ENCODE peak calls at places on chromosome 1, in ten cellular contexts. D is GM12891; P is AG08395; W is stimulated activated CD8-positive, alpha-beta memory T cell treated with anti-CD3 and anti-CD28 coated beads, Interleukin-4, amount 100 ng/mL, for 1 hour; Q is CD8-positive, alpha-beta T cell; C is sciatic nerve; K is cerebellum; S is ACHN; F is activated naive CD8-positive, alpha-beta T cell treated with anti-CD3 and anti-CD28 coated beads for 36 hours; X is activated CD4-positive, alpha-beta T cell treated with anti-CD3 and anti-CD28 coated beads, Interleukin-2, amount 50 U/mL, for 48 hours. Z is an unnamed sample.

GRCh38 chr1:11132571-11133293 is 33.1 kb upstream of the EXOSC10 start:
- DNase-seq in C (no peak), S (no peak), W (no peak), Q (no peak), X (no peak), D (no peak), F (no peak), P (no peak), K (peak), Z (no peak)

GRCh38 chr1:43048601-43049011 is 89.9 kb upstream of the SLC2A1 start:
- DNase-seq in W (no peak), Q (no peak), X (no peak), F (no peak), D (no peak), P (no peak), K (no peak), C (no peak), S (no peak), Z (no peak)

GRCh38 chr1:215606564-215607168 is 39.6 kb downstream of the KCTD3 start:
- DNase-seq in X (no peak), K (peak), F (no peak), S (peak), D (no peak), Q (no peak), C (no peak), W (no peak), P (peak), Z (no peak)

GRCh38 chr1:157390646-157391045 is 161.7 kb downstream of the FCRL5 start:
- DNase-seq in Q (no peak), D (no peak), S (peak), F (no peak), C (no peak), X (no peak), K (no peak), W (no peak), P (peak), Z (no peak)

GRCh38 chr1:236141447-236142357 is 637 bp upstream of the GPR137B start:
- DNase-seq in C (no peak), W (no peak), D (peak), K (peak), P (peak), S (peak), X (peak), Q (peak), F (no peak), Z (no peak)

GRCh38 chr1:147633759-147634158 is 36.6 kb downstream of the ACP6 start:
- DNase-seq in X (no peak), D (no peak), K (no peak), S (no peak), P (no peak), Q (no peak), W (no peak), F (no peak), C (no peak), Z (no peak)

GRCh38 chr1:5876251-5876650 is 116.0 kb downstream of the NPHP4 start:
- DNase-seq in D (no peak), Q (no peak), S (no peak), P (no peak), C (no peak), F (no peak), W (no peak), K (no peak), X (no peak), Z (no peak)

GRCh38 chr1:910311-910880 is 13.3 kb upstream of the SAMD11 start:
- DNase-seq in S (no peak), P (no peak), D (peak), Q (no peak), F (no peak), K (no peak), W (no peak), C (peak), X (peak), Z (peak)

GRCh38 chr1:94160811-94161210 is 39.9 kb upstream of the ABCA4 start:
- DNase-seq in Q (no peak), X (no peak), W (no peak), P (peak), C (no peak), S (peak), K (peak), F (no peak), D (no peak), Z (no peak)

Z was measured in coronary artery.